ENCODE peak calls at places on chromosomes 3 and 15, in four cellular contexts. H is IMR-90, O is neuronal stem cell, R is mesendoderm. X is an unnamed sample.

GRCh38 chr3:85342915-85343314 is 384.1 kb downstream of the CADM2 start:
- DNase-seq in R (peak), H (no peak), O (peak), X (no peak)

GRCh38 chr3:125375950-125376679 is 990 bp upstream of the ZNF148 start:
- DNase-seq in H (peak), O (no peak), R (no peak), X (no peak)

GRCh38 chr3:10777627-10778026 is 38.4 kb upstream of the SLC6A11 start:
- DNase-seq in O (no peak), H (no peak), R (no peak), X (no peak)

GRCh38 chr15:96218623-96219465 is 111.7 kb upstream of the NR2F2 start:
- DNase-seq in H (no peak), R (no peak), O (no peak), X (no peak)

GRCh38 chr3:21745971-21746370 is 5.0 kb downstream of the ZNF385D start:
- DNase-seq in O (no peak), H (peak), R (no peak), X (no peak)

GRCh38 chr3:148158210-148158609 is 539.5 kb upstream of the AGTR1 start:
- DNase-seq in R (no peak), H (peak), O (no peak), X (no peak)

GRCh38 chr3:37556789-37557301 is 304.8 kb upstream of the CTDSPL start:
- DNase-seq in O (no peak), R (no peak), H (no peak), X (no peak)

GRCh38 chr3:42531470-42531869 is 29.0 kb downstream of the VIPR1 start:
- DNase-seq in R (no peak), H (no peak), O (no peak), X (no peak)

GRCh38 chr3:135966875-135967274 is 1.3 kb downstream of the PPP2R3A start:
- DNase-seq in R (peak), O (no peak), H (no peak), X (no peak)

GRCh38 chr3:39978293-39978692 is 168.9 kb downstream of the MYRIP start:
- DNase-seq in H (no peak), R (no peak), O (no peak), X (no peak)

GRCh38 chr3:18643290-18643689 is 218.2 kb upstream of the SATB1 start:
- DNase-seq in H (no peak), O (no peak), R (no peak), X (no peak)

GRCh38 chr3:118833075-118833474 is 201.6 kb downstream of the IGSF11 start:
- DNase-seq in R (no peak), H (no peak), O (no peak), X (no peak)

GRCh38 chr15:79105141-79105540 is 14.6 kb upstream of the RASGRF1 start:
- DNase-seq in H (no peak), O (no peak), R (no peak), X (peak)

GRCh38 chr15:66876423-66876730 is 174.3 kb downstream of the SMAD6 start:
- DNase-seq in H (no peak), O (no peak), R (peak), X (no peak)

GRCh38 chr15:90191795-90192494 is 9.2 kb upstream of the SEMA4B start:
- DNase-seq in R (no peak), O (no peak), H (no peak), X (no peak)

GRCh38 chr3:73060302-73060723 is 1.1 kb upstream of the EBLN2 start:
- DNase-seq in H (peak), O (no peak), R (no peak), X (no peak)

DNA sequence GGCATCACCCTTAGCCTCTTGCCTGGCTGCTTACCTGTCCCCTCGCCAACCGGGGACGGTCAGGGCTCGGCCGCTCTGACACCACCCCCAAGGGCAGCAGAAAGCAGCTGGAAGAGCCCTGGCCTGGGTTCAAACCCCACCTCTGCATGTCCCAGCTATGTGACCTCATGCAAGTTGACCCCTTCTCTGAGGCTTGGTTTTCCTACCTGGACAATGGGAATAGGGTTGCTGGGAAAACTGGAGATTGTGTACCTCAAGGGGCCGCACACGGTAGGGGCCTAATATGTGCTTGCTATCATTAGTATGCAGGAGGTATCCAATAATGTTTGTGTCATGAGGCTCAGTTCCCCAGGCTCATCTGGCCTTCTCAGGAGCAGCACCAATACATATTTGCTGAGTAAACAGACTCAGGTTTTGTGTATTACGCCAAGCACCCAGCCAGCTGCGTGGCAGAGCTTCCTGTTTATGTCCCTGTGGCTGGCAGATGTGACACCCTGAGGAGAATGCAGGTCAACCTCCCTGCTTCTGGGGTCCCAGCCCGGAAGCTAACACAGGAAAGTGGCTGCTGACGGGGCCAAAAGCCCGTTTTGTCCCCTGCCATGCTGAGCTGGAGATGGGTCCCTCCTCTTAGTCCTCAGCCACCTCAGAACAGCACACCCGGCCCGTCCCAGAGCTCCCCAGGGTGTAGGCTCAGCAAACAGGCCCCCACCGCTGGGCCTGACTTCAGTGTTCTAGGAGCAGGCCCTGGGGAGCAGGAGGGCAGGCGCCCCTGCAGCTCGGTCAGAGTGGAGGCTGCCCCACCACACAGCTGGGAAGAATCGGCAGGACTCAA is 29.7 kb downstream of the PLXND1 start:
- DNase-seq in R (no peak), O (no peak), H (no peak), X (no peak)
- H4K8ac ChIP-seq in R (no peak), O (no peak), H (no peak), X (no peak)

DNA sequence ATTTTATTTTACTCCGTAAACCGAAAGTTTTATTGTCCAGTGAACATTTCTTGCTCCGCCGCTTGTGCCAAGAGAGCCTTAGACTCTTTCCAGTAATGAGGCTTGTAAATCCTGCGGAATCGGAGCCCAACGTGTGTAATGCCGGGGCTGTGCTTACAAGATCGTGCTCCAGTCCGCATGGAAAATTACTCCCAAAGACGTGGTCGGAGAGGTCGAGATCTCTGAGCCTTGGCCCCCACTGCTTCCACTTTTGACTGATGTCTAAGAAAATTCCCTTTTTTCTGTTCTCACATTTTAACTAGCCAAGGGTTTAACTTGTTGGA is 702 bp upstream of the PLOD2 start:
- DNase-seq in R (peak), O (no peak), H (peak), X (no peak)
- H4K8ac ChIP-seq in R (no peak), O (no peak), H (peak), X (no peak)

GRCh38 chr3:46938118-46938517 is 38.4 kb downstream of the CCDC12 start:
- DNase-seq in H (no peak), R (no peak), O (no peak), X (no peak)

GRCh38 chr3:46936733-46937250 is 39.8 kb downstream of the CCDC12 start:
- DNase-seq in O (no peak), H (peak), R (no peak), X (no peak)

GRCh38 chr3:46942079-46942478 is 34.5 kb downstream of the CCDC12 start:
- DNase-seq in R (no peak), O (no peak), H (no peak), X (no peak)

GRCh38 chr3:46942481-46943236 is 33.9 kb downstream of the CCDC12 start:
- DNase-seq in O (no peak), H (no peak), R (no peak), X (no peak)

GRCh38 chr3:46939578-46940405 is 36.8 kb downstream of the CCDC12 start:
- DNase-seq in R (peak), H (no peak), O (no peak), X (no peak)
- H4K8ac ChIP-seq in R (no peak), H (no peak), O (no peak), X (no peak)

GRCh38 chr15:35290301-35290721 is 205.2 kb upstream of the NANOGP8 start:
- DNase-seq in R (no peak), H (no peak), O (no peak), X (no peak)
- H4K8ac ChIP-seq in R (no peak), H (no peak), O (no peak), X (no peak)

GRCh38 chr15:40873625-40874561 is at the start of gene RHOV:
- DNase-seq in O (peak), R (peak), H (peak), X (peak)

GRCh38 chr15:40871749-40872617 is 2.1 kb downstream of the RHOV start:
- DNase-seq in O (no peak), H (no peak), R (peak), X (peak)

GRCh38 chr15:40872791-40873526 is 1.1 kb downstream of the RHOV start:
- DNase-seq in R (no peak), O (no peak), H (no peak), X (no peak)

GRCh38 chr15:40869686-40870085 is 4.3 kb downstream of the RHOV start:
- DNase-seq in H (no peak), O (no peak), R (no peak), X (no peak)

DNA sequence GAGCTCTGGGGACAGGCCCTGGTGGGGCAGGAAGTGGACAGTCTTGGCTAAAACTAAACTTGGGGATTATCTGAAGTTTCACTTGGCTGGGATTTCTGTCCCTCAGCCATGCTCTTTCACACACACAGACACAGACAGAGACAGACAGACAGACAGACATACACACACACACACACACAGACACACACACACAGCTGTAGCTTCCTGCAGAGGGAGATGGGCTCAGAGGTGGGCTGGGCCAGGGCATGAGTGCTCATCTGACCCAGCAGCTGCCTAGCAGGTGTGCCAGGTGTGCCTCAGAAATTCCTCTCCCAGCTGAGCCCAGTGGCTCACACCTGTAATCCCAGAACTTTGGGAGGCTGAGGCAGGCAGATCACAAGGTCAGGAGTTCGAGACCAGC is 3.3 kb downstream of the RHOV start:
- DNase-seq in H (no peak), R (no peak), O (no peak), X (no peak)
- H4K8ac ChIP-seq in H (no peak), R (no peak), O (no peak), X (no peak)

GRCh38 chr15:41501961-41502786 is 8.5 kb downstream of the ITPKA start:
- DNase-seq in R (peak), O (no peak), H (no peak), X (no peak)
- H4K8ac ChIP-seq in R (no peak), O (no peak), H (no peak), X (no peak)

GRCh38 chr3:48536787-48537186 is 19.8 kb downstream of the PFKFB4 start:
- DNase-seq in H (no peak), O (no peak), R (no peak), X (no peak)
- H4K8ac ChIP-seq in H (no peak), O (no peak), R (no peak), X (no peak)

X was measured in H9.